ENCODE peak calls at places on chromosomes 4 and X, in nine cellular contexts. Z, J, H, G, Y, D, N, O and A are unnamed samples.

GRCh38 chr4:1010522-1011021 is 854 bp upstream of the FGFRL1 start:
- DNase-seq in D (peak), O (peak), Z (peak), G (peak), N (no peak), H (peak), J (peak), Y (peak), A (peak)

GRCh38 chr4:24287096-24287495 is 297.3 kb downstream of the DHX15 start:
- DNase-seq in J (no peak), Y (no peak), G (no peak), Z (no peak), D (no peak), N (no peak), H (no peak), O (no peak), A (no peak)

GRCh38 chrX:38754102-38754790 is 47.0 kb upstream of the MID1IP1 start:
- DNase-seq in N (no peak), Z (no peak), Y (peak), H (peak), J (peak), O (peak), G (peak), D (peak), A (peak)

GRCh38 chr4:168679397-168680176 is 182.7 kb downstream of the PALLD start:
- DNase-seq in G (no peak), Y (no peak), Z (no peak), D (no peak), O (no peak), N (no peak), H (no peak), J (no peak), A (peak)

GRCh38 chr4:126306152-126306869 is 991.6 kb downstream of the FAT4 start:
- DNase-seq in N (no peak), Y (no peak), G (peak), D (peak), H (no peak), O (peak), Z (no peak), J (peak), A (no peak)

GRCh38 chr4:38174811-38175210 is 214.6 kb downstream of the PTTG2 start:
- DNase-seq in J (no peak), H (no peak), N (no peak), D (peak), Z (no peak), O (no peak), G (peak), Y (no peak), A (no peak)

GRCh38 chrX:16002185-16002584 is 121.2 kb upstream of the GRPR start:
- DNase-seq in H (no peak), O (no peak), Z (no peak), G (peak), D (no peak), J (no peak), Y (no peak), N (no peak), A (no peak)

GRCh38 chr4:7266525-7267292 is 74.4 kb downstream of the SORCS2 start:
- DNase-seq in H (peak), J (peak), O (no peak), Y (peak), Z (no peak), N (no peak), G (peak), D (peak), A (peak)

GRCh38 chr4:24747234-24747975 is 48.0 kb upstream of the SOD3 start:
- DNase-seq in N (no peak), Z (no peak), J (no peak), H (no peak), D (no peak), G (no peak), O (no peak), Y (no peak), A (peak)

GRCh38 chr4:184090571-184090970 is 127.1 kb downstream of the ENPP6 start:
- DNase-seq in J (no peak), H (no peak), G (no peak), O (no peak), Z (no peak), N (no peak), Y (no peak), D (no peak), A (no peak)

GRCh38 chr4:8132947-8133705 is 25.5 kb downstream of the ABLIM2 start:
- DNase-seq in Y (no peak), N (no peak), Z (no peak), H (no peak), J (no peak), G (peak), D (peak), O (peak), A (no peak)

DNA sequence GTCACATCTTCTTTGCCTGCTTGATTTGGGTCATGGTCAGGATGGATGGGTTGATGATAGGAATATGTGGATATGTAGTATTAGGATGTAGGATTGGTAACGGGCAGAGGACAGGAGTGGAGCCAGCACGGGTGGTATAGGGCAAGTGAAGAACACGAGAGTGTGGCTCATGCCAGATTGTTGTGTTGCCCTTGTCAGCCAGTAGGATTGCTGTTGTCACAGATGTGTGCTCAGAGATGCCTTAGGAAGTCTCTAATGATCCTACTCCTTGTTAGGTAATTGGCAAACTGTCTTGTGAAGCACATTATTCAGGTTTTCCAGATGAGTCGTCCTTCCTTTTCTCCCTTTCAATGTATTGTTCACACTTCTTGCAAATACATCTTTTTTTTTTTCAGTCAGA is 5.5 kb downstream of the ATP10D start:
- DNase-seq in N (no peak), G (peak), O (no peak), H (no peak), D (peak), Y (no peak), Z (no peak), J (no peak), A (peak)
- TF ChIP-seq CTCF in N (no peak), G (peak), O (peak), H (peak), D (peak), Y (no peak), Z (no peak), J (peak), A (peak)

GRCh38 chr4:13642576-13642975 is 15.1 kb upstream of the BOD1L1 start:
- DNase-seq in N (peak), J (peak), O (peak), D (peak), Z (no peak), H (no peak), G (peak), Y (no peak), A (peak)

GRCh38 chr4:13647012-13647411 is 19.5 kb upstream of the BOD1L1 start:
- DNase-seq in N (no peak), H (no peak), Y (no peak), J (no peak), G (peak), O (no peak), D (no peak), Z (no peak), A (no peak)

GRCh38 chr4:13642163-13642562 is 14.6 kb upstream of the BOD1L1 start:
- DNase-seq in G (peak), N (no peak), Y (no peak), D (peak), J (peak), H (no peak), Z (no peak), O (no peak), A (no peak)

GRCh38 chr4:13641084-13641483 is 13.6 kb upstream of the BOD1L1 start:
- DNase-seq in Y (no peak), O (no peak), H (no peak), D (no peak), J (no peak), Z (no peak), N (no peak), G (no peak), A (no peak)

GRCh38 chr4:13645075-13645474 is 17.6 kb upstream of the BOD1L1 start:
- DNase-seq in Y (no peak), D (no peak), N (no peak), G (no peak), O (no peak), Z (no peak), H (no peak), J (no peak), A (no peak)
- TF ChIP-seq CTCF in Y (no peak), D (peak), N (no peak), G (peak), O (no peak), Z (no peak), H (no peak), J (peak), A (peak)

DNA sequence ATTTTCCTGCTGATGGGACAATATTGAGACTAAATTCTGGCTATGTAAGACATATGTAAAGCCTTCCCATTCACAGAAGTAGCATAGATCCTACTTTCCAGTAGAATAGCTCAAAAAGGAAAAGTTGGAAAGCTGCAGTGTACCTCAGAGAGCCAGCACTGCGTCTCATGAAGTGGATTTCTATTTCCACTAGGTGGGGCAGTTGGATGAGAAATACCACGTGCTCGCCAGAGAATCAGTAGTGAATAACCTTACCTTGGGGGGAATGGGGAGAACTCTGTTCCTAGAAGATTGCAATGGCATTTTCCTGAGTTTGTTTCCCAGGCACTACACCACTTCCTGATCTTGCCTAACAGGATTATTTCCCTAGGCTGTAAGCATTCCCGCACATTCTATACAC is 907.1 kb downstream of the FSTL5 start:
- DNase-seq in N (no peak), D (no peak), Z (no peak), H (no peak), G (peak), J (no peak), Y (no peak), O (no peak), A (no peak)
- TF ChIP-seq CTCF in N (no peak), D (no peak), Z (no peak), H (peak), G (peak), J (peak), Y (no peak), O (no peak), A (no peak)

GRCh38 chr4:161653697-161654096 is 510.1 kb downstream of the FSTL5 start:
- DNase-seq in Y (no peak), N (no peak), H (no peak), Z (no peak), G (no peak), J (no peak), D (no peak), O (no peak), A (no peak)
- TF ChIP-seq CTCF in Y (no peak), N (no peak), H (no peak), Z (no peak), G (no peak), J (no peak), D (no peak), O (no peak), A (no peak)

DNA sequence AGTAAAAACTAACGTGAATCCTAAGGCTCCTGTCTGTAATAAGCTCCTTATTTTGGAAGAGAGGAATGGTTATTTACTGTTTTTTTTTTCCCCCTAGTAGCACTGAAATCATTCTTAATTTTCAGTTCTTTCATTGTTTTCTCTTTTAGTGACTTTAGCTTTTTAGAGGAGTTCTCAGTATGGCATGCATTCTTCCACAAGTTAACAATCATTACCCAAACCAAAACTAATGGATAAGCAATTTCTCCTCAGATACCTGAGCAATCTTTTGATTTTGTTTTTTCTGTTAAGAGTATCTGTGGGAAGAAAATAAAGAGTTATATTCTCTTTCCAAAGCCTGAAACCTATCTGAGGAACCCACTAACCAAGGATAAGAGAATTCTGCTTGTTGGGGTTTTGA is 16.7 kb upstream of the PPA2 start:
- DNase-seq in N (no peak), H (no peak), J (no peak), O (no peak), D (no peak), G (no peak), Y (no peak), Z (no peak), A (no peak)
- TF ChIP-seq CTCF in N (no peak), H (no peak), J (no peak), O (no peak), D (no peak), G (no peak), Y (no peak), Z (no peak), A (no peak)

DNA sequence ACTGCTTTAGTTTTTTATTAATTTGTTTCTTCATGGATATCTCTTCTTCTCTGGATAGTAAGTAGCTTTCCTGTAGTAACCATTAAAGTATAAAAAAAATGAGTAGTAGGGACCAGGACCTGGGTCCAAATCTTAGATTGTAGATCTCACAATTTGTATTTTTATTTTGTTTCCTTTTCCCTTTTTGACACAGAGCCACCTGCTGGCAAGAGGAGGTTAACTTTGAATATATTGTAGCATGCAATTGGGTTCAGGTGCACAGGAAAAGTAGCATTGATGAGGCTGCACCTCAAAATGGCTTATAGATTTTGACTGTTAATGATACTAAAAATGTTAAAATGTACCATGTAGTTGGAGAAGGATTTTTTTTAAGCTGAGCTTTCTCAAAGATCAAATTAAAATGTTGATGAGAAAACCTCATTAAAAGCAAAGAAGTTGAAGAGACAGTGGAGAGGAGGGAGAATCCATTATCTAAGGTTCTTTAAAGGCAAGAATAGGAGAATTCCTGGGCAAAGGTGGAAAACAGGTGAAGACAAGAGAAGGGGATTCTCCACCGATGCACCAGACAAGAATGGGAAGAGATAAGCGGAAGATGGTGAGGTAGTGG is 48.3 kb upstream of the HPGDS start:
- DNase-seq in Y (peak), O (peak), J (no peak), Z (no peak), G (peak), D (peak), H (no peak), N (no peak), A (no peak)
- TF ChIP-seq CTCF in Y (peak), O (peak), J (peak), Z (no peak), G (peak), D (peak), H (peak), N (peak), A (peak)